ENCODE peak calls at places on chromosome 7, in five cellular contexts. T is cardiac muscle cell; C is CD4-positive, alpha-beta T cell; R is SW 1271; W is stimulated activated naive CD8-positive, alpha-beta T cell treated with anti-CD3 and anti-CD28 coated beads, Interleukin-15, amount 100 ng/mL, for 72 hours. K is an unnamed sample.

GRCh38 chr7:95758187-95758586 is 14.2 kb upstream of the DYNC1I1 start:
- DNase-seq in T (no peak), C (no peak), R (no peak), W (no peak), K (no peak)

GRCh38 chr7:134279898-134280297 is 36.8 kb downstream of the SLC35B4 start:
- DNase-seq in T (no peak), C (no peak), R (no peak), W (no peak), K (no peak)

GRCh38 chr7:115662676-115663075 is 367.9 kb downstream of the TFEC start:
- DNase-seq in T (no peak), C (no peak), R (no peak), W (no peak), K (no peak)

GRCh38 chr7:44258865-44259546 is 58.2 kb downstream of the YKT6 start:
- DNase-seq in T (no peak), C (no peak), R (no peak), W (no peak), K (no peak)

GRCh38 chr7:159118623-159119022 is 26.0 kb downstream of the VIPR2 start:
- DNase-seq in T (no peak), C (no peak), R (no peak), W (no peak), K (no peak)

GRCh38 chr7:22052221-22052639 is 106.5 kb upstream of the CDCA7L start:
- DNase-seq in T (no peak), C (no peak), R (no peak), W (no peak), K (no peak)

GRCh38 chr7:90773269-90773668 is 177.1 kb downstream of the CDK14 start:
- DNase-seq in T (no peak), C (no peak), R (no peak), W (no peak), K (no peak)

GRCh38 chr7:29449569-29450260 is 113.9 kb upstream of the PRR15 start:
- DNase-seq in T (no peak), C (no peak), R (no peak), W (no peak), K (no peak)

GRCh38 chr7:100860702-100861615 is 6.2 kb upstream of the TRIP6 start:
- DNase-seq in T (no peak), C (no peak), R (no peak), W (no peak), K (no peak)

GRCh38 chr7:43583424-43584199 is 704 bp downstream of the STK17A start:
- DNase-seq in T (peak), C (peak), R (peak), W (peak), K (peak)

GRCh38 chr7:88200793-88201192 is 19.0 kb downstream of the SRI start:
- DNase-seq in T (no peak), C (no peak), R (no peak), W (no peak), K (no peak)

GRCh38 chr7:136947347-136947746 is 78.9 kb downstream of the CHRM2 start:
- DNase-seq in T (peak), C (no peak), R (no peak), W (no peak), K (no peak)

GRCh38 chr7:114787556-114787955 is 134.3 kb upstream of the MDFIC start:
- DNase-seq in T (peak), C (no peak), R (no peak), W (no peak), K (no peak)

GRCh38 chr7:99997545-99998137 is 17.8 kb upstream of the ZKSCAN1 start:
- DNase-seq in T (peak), C (peak), R (no peak), W (peak), K (peak)

GRCh38 chr7:98771519-98772241 is 98.1 kb downstream of the TMEM130 start:
- DNase-seq in T (peak), C (no peak), R (no peak), W (no peak), K (peak)

GRCh38 chr7:44914992-44915607 is 29.8 kb upstream of the PURB start:
- DNase-seq in T (no peak), C (peak), R (no peak), W (peak), K (no peak)

GRCh38 chr7:36474283-36475010 is 84.8 kb downstream of the ANLN start:
- DNase-seq in T (peak), C (no peak), R (no peak), W (no peak), K (no peak)

GRCh38 chr7:33639552-33640197 is 265.7 kb upstream of the BMPER start:
- DNase-seq in T (peak), C (no peak), R (no peak), W (no peak), K (no peak)

GRCh38 chr7:94092980-94093379 is 88.8 kb upstream of the BET1 start:
- DNase-seq in T (no peak), C (no peak), R (no peak), W (no peak), K (no peak)

GRCh38 chr7:142385528-142386340 is 127.9 kb upstream of the PRSS58 start:
- DNase-seq in T (peak), C (no peak), R (no peak), W (peak), K (peak)

GRCh38 chr7:53661645-53662217 is 626.3 kb downstream of the POM121L12 start:
- DNase-seq in T (no peak), C (no peak), R (no peak), W (no peak), K (no peak)

GRCh38 chr7:104772405-104772821 is 241.6 kb upstream of the KMT2E start:
- DNase-seq in T (no peak), C (no peak), R (no peak), W (no peak), K (no peak)

GRCh38 chr7:111083423-111083822 is 7.5 kb upstream of the LRRN3 start:
- DNase-seq in T (peak), C (no peak), R (no peak), W (peak), K (no peak)

GRCh38 chr7:36840930-36841329 is 116.6 kb upstream of the AOAH start:
- DNase-seq in T (no peak), C (no peak), R (no peak), W (no peak), K (no peak)

GRCh38 chr7:104264281-104264680 is 56.5 kb upstream of the ORC5 start:
- DNase-seq in T (peak), C (no peak), R (no peak), W (no peak), K (no peak)

GRCh38 chr7:49023345-49024330 is 99.3 kb downstream of the CDC14C start:
- DNase-seq in T (no peak), C (no peak), R (no peak), W (no peak), K (no peak)

GRCh38 chr7:155363852-155364600 is 66.3 kb downstream of the INSIG1 start:
- DNase-seq in T (no peak), C (no peak), R (no peak), W (no peak), K (peak)

GRCh38 chr7:31648288-31648687 is 38.7 kb upstream of the PPP1R17 start:
- DNase-seq in T (peak), C (no peak), R (no peak), W (no peak), K (no peak)

GRCh38 chr7:129721139-129721538 is 109.6 kb downstream of the NRF1 start:
- DNase-seq in T (peak), C (no peak), R (no peak), W (no peak), K (no peak)

GRCh38 chr7:73829921-73830617 is 727 bp upstream of the CLDN4 start:
- DNase-seq in T (no peak), C (no peak), R (no peak), W (no peak), K (peak)

GRCh38 chr7:84249651-84250050 is 55.1 kb upstream of the SEMA3A start:
- DNase-seq in T (no peak), C (no peak), R (no peak), W (no peak), K (no peak)

GRCh38 chr7:34734786-34735185 is 76.8 kb downstream of the NPSR1 start:
- DNase-seq in T (no peak), C (no peak), R (no peak), W (no peak), K (no peak)

GRCh38 chr7:82598958-82599357 is 155.4 kb upstream of the CACNA2D1 start:
- DNase-seq in T (peak), C (no peak), R (no peak), W (no peak), K (no peak)

K was measured in Caco-2.